ENCODE peak calls at places on chromosomes 16 and 17, in ten cellular contexts. One of them, this sample, is unnamed. For H3K4me1, the result is how much of the 10 kb centered on the place peaks cover.

GRCh38 chr16:69845181-69845580 is 83.0 kb downstream of the WWP2 start:
- DNase-seq in Caco-2: no peak
- DNase-seq in Peyer's patch: no peak
- DNase-seq in CD4-positive, alpha-beta memory T cell: no peak
- DNase-seq in cardiac muscle cell: no peak
- DNase-seq in mammary epithelial cell: no peak
- DNase-seq in gastrocnemius medialis: no peak
- DNase-seq in K562: no peak
- DNase-seq in left ventricle myocardium inferior: no peak
- DNase-seq in A549: no peak
- DNase-seq in this sample: no peak

GRCh38 chr17:42844271-42844670 is at the start of gene AOC2:
- DNase-seq in cardiac muscle cell: peak
- DNase-seq in Caco-2: peak
- DNase-seq in mammary epithelial cell: no peak
- DNase-seq in A549: no peak
- DNase-seq in Peyer's patch: no peak
- DNase-seq in CD4-positive, alpha-beta memory T cell: no peak
- DNase-seq in gastrocnemius medialis: no peak
- DNase-seq in K562: no peak
- DNase-seq in left ventricle myocardium inferior: no peak
- DNase-seq in this sample: no peak

GRCh38 chr16:61684566-61684965 is 351.7 kb downstream of the CDH8 start:
- DNase-seq in A549: no peak
- DNase-seq in cardiac muscle cell: no peak
- DNase-seq in mammary epithelial cell: no peak
- DNase-seq in gastrocnemius medialis: no peak
- DNase-seq in Peyer's patch: no peak
- DNase-seq in left ventricle myocardium inferior: no peak
- DNase-seq in K562: no peak
- DNase-seq in Caco-2: no peak
- DNase-seq in CD4-positive, alpha-beta memory T cell: no peak
- DNase-seq in this sample: no peak

GRCh38 chr16:84056933-84057332 is 14.3 kb upstream of the SLC38A8 start:
- DNase-seq in mammary epithelial cell: no peak
- DNase-seq in Caco-2: no peak
- DNase-seq in K562: no peak
- DNase-seq in Peyer's patch: no peak
- DNase-seq in left ventricle myocardium inferior: no peak
- DNase-seq in A549: no peak
- DNase-seq in cardiac muscle cell: no peak
- DNase-seq in CD4-positive, alpha-beta memory T cell: no peak
- DNase-seq in gastrocnemius medialis: no peak
- DNase-seq in this sample: no peak

GRCh38 chr17:61770043-61770442 is 93.3 kb downstream of the BRIP1 start:
- DNase-seq in CD4-positive, alpha-beta memory T cell: no peak
- DNase-seq in Caco-2: no peak
- DNase-seq in mammary epithelial cell: no peak
- DNase-seq in cardiac muscle cell: no peak
- DNase-seq in left ventricle myocardium inferior: no peak
- DNase-seq in gastrocnemius medialis: no peak
- DNase-seq in Peyer's patch: no peak
- DNase-seq in K562: no peak
- DNase-seq in A549: no peak
- DNase-seq in this sample: no peak

GRCh38 chr16:53504665-53505064 is 1.7 kb upstream of the AKTIP start:
- DNase-seq in CD4-positive, alpha-beta memory T cell: peak
- DNase-seq in Peyer's patch: no peak
- DNase-seq in K562: no peak
- DNase-seq in A549: no peak
- DNase-seq in mammary epithelial cell: peak
- DNase-seq in Caco-2: no peak
- DNase-seq in cardiac muscle cell: peak
- DNase-seq in left ventricle myocardium inferior: no peak
- DNase-seq in gastrocnemius medialis: no peak
- DNase-seq in this sample: peak

GRCh38 chr16:50334106-50334975 is 34.4 kb downstream of the BRD7 start:
- DNase-seq in Peyer's patch: no peak
- DNase-seq in Caco-2: no peak
- DNase-seq in mammary epithelial cell: no peak
- DNase-seq in A549: peak
- DNase-seq in cardiac muscle cell: no peak
- DNase-seq in gastrocnemius medialis: no peak
- DNase-seq in K562: peak
- DNase-seq in CD4-positive, alpha-beta memory T cell: no peak
- DNase-seq in left ventricle myocardium inferior: no peak
- DNase-seq in this sample: no peak

GRCh38 chr17:45243750-45244149 is 18.1 kb downstream of the SPATA32 start:
- DNase-seq in A549: no peak
- DNase-seq in mammary epithelial cell: no peak
- DNase-seq in cardiac muscle cell: no peak
- DNase-seq in CD4-positive, alpha-beta memory T cell: no peak
- DNase-seq in gastrocnemius medialis: no peak
- DNase-seq in Caco-2: no peak
- DNase-seq in K562: no peak
- DNase-seq in left ventricle myocardium inferior: no peak
- DNase-seq in Peyer's patch: peak
- DNase-seq in this sample: no peak

DNA sequence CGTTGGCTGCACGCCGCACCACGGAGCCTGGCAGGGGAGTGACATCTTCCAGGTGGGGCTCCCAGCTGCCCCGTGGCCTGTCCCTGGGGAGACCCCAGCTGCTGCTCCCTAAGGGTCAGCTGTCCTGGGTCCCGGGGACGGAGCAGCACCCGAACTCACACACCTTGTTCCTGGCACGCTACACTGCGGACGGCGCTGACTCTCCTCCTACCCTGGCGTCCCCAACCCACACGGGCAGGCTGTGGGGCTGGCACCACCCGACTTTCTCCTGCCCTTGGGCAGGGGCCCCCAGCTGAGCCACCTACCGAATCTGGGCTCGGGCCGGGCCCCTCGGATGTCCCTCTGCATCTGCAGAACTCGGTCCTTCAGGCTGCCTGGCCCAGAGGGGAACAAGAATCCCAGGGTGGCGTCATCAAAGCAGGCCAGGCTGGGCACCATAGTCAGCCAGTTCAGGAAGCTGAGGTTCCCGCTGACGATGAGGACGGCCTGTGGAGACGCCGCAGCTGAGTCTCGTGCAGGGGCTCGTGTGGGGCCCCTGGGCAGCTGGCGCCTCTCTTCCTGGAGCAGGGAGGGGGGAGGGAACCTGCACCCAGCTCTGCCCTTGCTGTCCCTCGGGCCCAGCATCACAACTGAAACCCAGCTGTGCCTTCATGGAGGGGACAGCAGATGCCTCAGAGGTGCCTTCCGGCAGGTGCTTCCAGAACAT is 70.5 kb upstream of the GNG13 start:
- DNase-seq in left ventricle myocardium inferior: peak
- DNase-seq in K562: no peak
- DNase-seq in Caco-2: no peak
- DNase-seq in mammary epithelial cell: no peak
- DNase-seq in A549: no peak
- DNase-seq in gastrocnemius medialis: no peak
- DNase-seq in Peyer's patch: no peak
- DNase-seq in cardiac muscle cell: no peak
- DNase-seq in CD4-positive, alpha-beta memory T cell: no peak
- DNase-seq in this sample: no peak
- H3K4me1 ChIP-seq in left ventricle myocardium inferior: under half
- H3K4me1 ChIP-seq in K562: under half
- H3K4me1 ChIP-seq in Caco-2: under half
- H3K4me1 ChIP-seq in mammary epithelial cell: under half
- H3K4me1 ChIP-seq in A549: under half
- H3K4me1 ChIP-seq in gastrocnemius medialis: under half
- H3K4me1 ChIP-seq in Peyer's patch: under half
- H3K4me1 ChIP-seq in cardiac muscle cell: under half
- H3K4me1 ChIP-seq in CD4-positive, alpha-beta memory T cell: under half
- H3K4me1 ChIP-seq in this sample: under half

DNA sequence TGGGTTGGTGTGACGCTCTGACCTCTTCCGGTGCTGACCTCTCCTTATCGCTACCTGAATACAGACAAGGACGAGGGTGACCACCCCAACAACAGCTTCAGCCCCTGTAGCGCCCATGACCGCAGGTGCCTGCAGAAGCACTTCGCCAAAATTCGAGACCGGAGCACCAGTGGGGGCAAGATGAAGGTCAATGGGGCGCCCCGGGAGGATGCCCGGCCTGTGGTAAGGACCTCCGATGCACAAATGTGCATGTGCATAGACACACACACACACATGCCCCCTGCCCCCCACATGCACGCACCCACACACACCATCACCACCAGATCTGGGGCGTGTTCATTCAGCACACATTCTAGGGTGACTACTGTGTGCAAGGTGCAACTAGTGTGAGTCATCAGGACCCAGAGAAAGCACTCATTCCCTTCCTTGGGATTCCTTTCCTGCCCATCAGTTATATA is 9.7 kb downstream of the IGFBP4 start:
- DNase-seq in mammary epithelial cell: peak
- DNase-seq in CD4-positive, alpha-beta memory T cell: no peak
- DNase-seq in gastrocnemius medialis: no peak
- DNase-seq in Caco-2: no peak
- DNase-seq in left ventricle myocardium inferior: no peak
- DNase-seq in cardiac muscle cell: no peak
- DNase-seq in K562: no peak
- DNase-seq in A549: peak
- DNase-seq in Peyer's patch: peak
- DNase-seq in this sample: no peak
- H3K4me1 ChIP-seq in mammary epithelial cell: under half
- H3K4me1 ChIP-seq in CD4-positive, alpha-beta memory T cell: under half
- H3K4me1 ChIP-seq in gastrocnemius medialis: under half
- H3K4me1 ChIP-seq in Caco-2: under half
- H3K4me1 ChIP-seq in left ventricle myocardium inferior: half or more
- H3K4me1 ChIP-seq in cardiac muscle cell: under half
- H3K4me1 ChIP-seq in K562: under half
- H3K4me1 ChIP-seq in A549: half or more
- H3K4me1 ChIP-seq in Peyer's patch: under half
- H3K4me1 ChIP-seq in this sample: under half

GRCh38 chr16:48611329-48612137 is 1.6 kb upstream of the N4BP1 start:
- DNase-seq in Caco-2: peak
- DNase-seq in mammary epithelial cell: peak
- DNase-seq in cardiac muscle cell: no peak
- DNase-seq in Peyer's patch: peak
- DNase-seq in gastrocnemius medialis: no peak
- DNase-seq in K562: peak
- DNase-seq in A549: peak
- DNase-seq in CD4-positive, alpha-beta memory T cell: peak
- DNase-seq in left ventricle myocardium inferior: no peak
- DNase-seq in this sample: peak

GRCh38 chr16:48608452-48608851 is 1.5 kb downstream of the N4BP1 start:
- DNase-seq in cardiac muscle cell: no peak
- DNase-seq in Peyer's patch: no peak
- DNase-seq in mammary epithelial cell: peak
- DNase-seq in gastrocnemius medialis: no peak
- DNase-seq in A549: no peak
- DNase-seq in Caco-2: no peak
- DNase-seq in CD4-positive, alpha-beta memory T cell: peak
- DNase-seq in K562: no peak
- DNase-seq in left ventricle myocardium inferior: no peak
- DNase-seq in this sample: peak

GRCh38 chr16:48607056-48607825 is 2.7 kb downstream of the N4BP1 start:
- DNase-seq in left ventricle myocardium inferior: no peak
- DNase-seq in K562: no peak
- DNase-seq in A549: peak
- DNase-seq in Caco-2: no peak
- DNase-seq in gastrocnemius medialis: no peak
- DNase-seq in CD4-positive, alpha-beta memory T cell: no peak
- DNase-seq in Peyer's patch: no peak
- DNase-seq in mammary epithelial cell: peak
- DNase-seq in cardiac muscle cell: peak
- DNase-seq in this sample: no peak

GRCh38 chr16:48609453-48610023 is 442 bp downstream of the N4BP1 start:
- DNase-seq in gastrocnemius medialis: peak
- DNase-seq in left ventricle myocardium inferior: peak
- DNase-seq in A549: peak
- DNase-seq in cardiac muscle cell: peak
- DNase-seq in Caco-2: peak
- DNase-seq in mammary epithelial cell: peak
- DNase-seq in CD4-positive, alpha-beta memory T cell: peak
- DNase-seq in Peyer's patch: peak
- DNase-seq in K562: no peak
- DNase-seq in this sample: peak

GRCh38 chr16:48608871-48609452 is 1.0 kb downstream of the N4BP1 start:
- DNase-seq in gastrocnemius medialis: no peak
- DNase-seq in mammary epithelial cell: no peak
- DNase-seq in CD4-positive, alpha-beta memory T cell: no peak
- DNase-seq in cardiac muscle cell: no peak
- DNase-seq in K562: no peak
- DNase-seq in Caco-2: no peak
- DNase-seq in A549: no peak
- DNase-seq in Peyer's patch: no peak
- DNase-seq in left ventricle myocardium inferior: no peak
- DNase-seq in this sample: peak
- H3K4me1 ChIP-seq in gastrocnemius medialis: under half
- H3K4me1 ChIP-seq in mammary epithelial cell: half or more
- H3K4me1 ChIP-seq in CD4-positive, alpha-beta memory T cell: half or more
- H3K4me1 ChIP-seq in cardiac muscle cell: under half
- H3K4me1 ChIP-seq in K562: under half
- H3K4me1 ChIP-seq in Caco-2: half or more
- H3K4me1 ChIP-seq in A549: under half
- H3K4me1 ChIP-seq in Peyer's patch: under half
- H3K4me1 ChIP-seq in left ventricle myocardium inferior: half or more
- H3K4me1 ChIP-seq in this sample: under half

GRCh38 chr16:57534337-57534880 is 2.0 kb downstream of the CCDC102A start:
- DNase-seq in Peyer's patch: no peak
- DNase-seq in gastrocnemius medialis: peak
- DNase-seq in CD4-positive, alpha-beta memory T cell: no peak
- DNase-seq in K562: no peak
- DNase-seq in A549: no peak
- DNase-seq in left ventricle myocardium inferior: no peak
- DNase-seq in Caco-2: peak
- DNase-seq in cardiac muscle cell: no peak
- DNase-seq in mammary epithelial cell: no peak
- DNase-seq in this sample: no peak

GRCh38 chr16:57535680-57536305 is 578 bp downstream of the CCDC102A start:
- DNase-seq in Caco-2: peak
- DNase-seq in A549: peak
- DNase-seq in K562: peak
- DNase-seq in mammary epithelial cell: peak
- DNase-seq in left ventricle myocardium inferior: peak
- DNase-seq in gastrocnemius medialis: peak
- DNase-seq in Peyer's patch: peak
- DNase-seq in CD4-positive, alpha-beta memory T cell: peak
- DNase-seq in cardiac muscle cell: peak
- DNase-seq in this sample: peak

GRCh38 chr16:57536306-57537193 is at the start of gene CCDC102A:
- DNase-seq in Caco-2: no peak
- DNase-seq in mammary epithelial cell: no peak
- DNase-seq in left ventricle myocardium inferior: peak
- DNase-seq in CD4-positive, alpha-beta memory T cell: peak
- DNase-seq in Peyer's patch: no peak
- DNase-seq in cardiac muscle cell: peak
- DNase-seq in gastrocnemius medialis: peak
- DNase-seq in A549: no peak
- DNase-seq in K562: peak
- DNase-seq in this sample: peak

GRCh38 chr16:57533618-57534336 is 2.6 kb downstream of the CCDC102A start:
- DNase-seq in A549: no peak
- DNase-seq in CD4-positive, alpha-beta memory T cell: peak
- DNase-seq in K562: peak
- DNase-seq in Caco-2: peak
- DNase-seq in left ventricle myocardium inferior: no peak
- DNase-seq in cardiac muscle cell: no peak
- DNase-seq in Peyer's patch: no peak
- DNase-seq in gastrocnemius medialis: peak
- DNase-seq in mammary epithelial cell: no peak
- DNase-seq in this sample: peak

GRCh38 chr16:57534881-57535658 is 1.3 kb downstream of the CCDC102A start:
- DNase-seq in K562: no peak
- DNase-seq in CD4-positive, alpha-beta memory T cell: no peak
- DNase-seq in A549: no peak
- DNase-seq in mammary epithelial cell: no peak
- DNase-seq in Peyer's patch: no peak
- DNase-seq in Caco-2: peak
- DNase-seq in cardiac muscle cell: no peak
- DNase-seq in left ventricle myocardium inferior: no peak
- DNase-seq in gastrocnemius medialis: peak
- DNase-seq in this sample: no peak
- H3K4me1 ChIP-seq in K562: under half
- H3K4me1 ChIP-seq in CD4-positive, alpha-beta memory T cell: half or more
- H3K4me1 ChIP-seq in A549: half or more
- H3K4me1 ChIP-seq in mammary epithelial cell: under half
- H3K4me1 ChIP-seq in Peyer's patch: under half
- H3K4me1 ChIP-seq in Caco-2: under half
- H3K4me1 ChIP-seq in cardiac muscle cell: under half
- H3K4me1 ChIP-seq in left ventricle myocardium inferior: half or more
- H3K4me1 ChIP-seq in gastrocnemius medialis: under half
- H3K4me1 ChIP-seq in this sample: half or more